ENCODE peak calls at places on chromosomes 16 and 17, in four cellular contexts. One of them, this sample, is unnamed.

GRCh38 chr16:74224828-74225227 is 71.8 kb upstream of the PSMD7 start:
- DNase-seq in RCC 7860: peak
- DNase-seq in GDM1: no peak
- DNase-seq in EL: peak
- DNase-seq in this sample: no peak

GRCh38 chr17:42305543-42306384 is 17.5 kb downstream of the STAT5A start:
- DNase-seq in RCC 7860: no peak
- DNase-seq in EL: no peak
- DNase-seq in GDM1: no peak
- DNase-seq in this sample: no peak

GRCh38 chr16:18966791-18967190 is 16.9 kb upstream of the TMC7 start:
- DNase-seq in GDM1: no peak
- DNase-seq in EL: no peak
- DNase-seq in RCC 7860: no peak
- DNase-seq in this sample: no peak

GRCh38 chr16:4140652-4141051 is 24.4 kb upstream of the ADCY9 start:
- DNase-seq in RCC 7860: no peak
- DNase-seq in GDM1: peak
- DNase-seq in EL: peak
- DNase-seq in this sample: peak

GRCh38 chr17:80980397-80981061 is 11.1 kb upstream of the CHMP6 start:
- DNase-seq in GDM1: no peak
- DNase-seq in RCC 7860: peak
- DNase-seq in EL: peak
- DNase-seq in this sample: no peak

GRCh38 chr16:19478505-19478904 is 43.4 kb downstream of the GDE1 start:
- DNase-seq in GDM1: no peak
- DNase-seq in EL: no peak
- DNase-seq in RCC 7860: no peak
- DNase-seq in this sample: no peak

GRCh38 chr16:55019419-55020131 is 88.9 kb downstream of the IRX5 start:
- DNase-seq in GDM1: no peak
- DNase-seq in EL: no peak
- DNase-seq in RCC 7860: no peak
- DNase-seq in this sample: no peak

GRCh38 chr16:20849587-20850390 is 43.5 kb downstream of the REXO5 start:
- DNase-seq in RCC 7860: peak
- DNase-seq in GDM1: peak
- DNase-seq in EL: peak
- DNase-seq in this sample: peak

GRCh38 chr16:48535831-48536599 is 74.0 kb downstream of the N4BP1 start:
- DNase-seq in EL: peak
- DNase-seq in GDM1: peak
- DNase-seq in RCC 7860: no peak
- DNase-seq in this sample: no peak

GRCh38 chr16:73433493-73434307 is 385.8 kb upstream of the ZFHX3 start:
- DNase-seq in GDM1: no peak
- DNase-seq in EL: no peak
- DNase-seq in RCC 7860: no peak
- DNase-seq in this sample: no peak

GRCh38 chr16:81004646-81005353 is 1.9 kb downstream of the CMC2 start:
- DNase-seq in GDM1: no peak
- DNase-seq in EL: peak
- DNase-seq in RCC 7860: peak
- DNase-seq in this sample: peak

GRCh38 chr16:29736112-29736511 is 9.7 kb downstream of the C16orf54 start:
- DNase-seq in EL: no peak
- DNase-seq in RCC 7860: no peak
- DNase-seq in GDM1: no peak
- DNase-seq in this sample: no peak

GRCh38 chr17:10003705-10004104 is 98.6 kb upstream of the RCVRN start:
- DNase-seq in RCC 7860: no peak
- DNase-seq in GDM1: no peak
- DNase-seq in EL: no peak
- DNase-seq in this sample: no peak

GRCh38 chr16:4055748-4056147 is 60.5 kb downstream of the ADCY9 start:
- DNase-seq in EL: no peak
- DNase-seq in GDM1: no peak
- DNase-seq in RCC 7860: no peak
- DNase-seq in this sample: no peak

GRCh38 chr17:12709063-12709462 is 43.4 kb downstream of the MYOCD start:
- DNase-seq in GDM1: no peak
- DNase-seq in EL: peak
- DNase-seq in RCC 7860: no peak
- DNase-seq in this sample: no peak

GRCh38 chr16:70786020-70786419 is 14.9 kb downstream of the VAC14 start:
- DNase-seq in EL: no peak
- DNase-seq in RCC 7860: no peak
- DNase-seq in GDM1: no peak
- DNase-seq in this sample: no peak

GRCh38 chr16:88669986-88670385 is 7.1 kb upstream of the MVD start:
- DNase-seq in EL: no peak
- DNase-seq in RCC 7860: no peak
- DNase-seq in GDM1: no peak
- DNase-seq in this sample: no peak

GRCh38 chr17:40321502-40322416 is 12.8 kb downstream of the RARA start:
- DNase-seq in RCC 7860: no peak
- DNase-seq in GDM1: no peak
- DNase-seq in EL: no peak
- DNase-seq in this sample: no peak

GRCh38 chr16:1917056-1917664 is 1.1 kb downstream of the HS3ST6 start:
- DNase-seq in RCC 7860: no peak
- DNase-seq in GDM1: no peak
- DNase-seq in EL: no peak
- DNase-seq in this sample: no peak

GRCh38 chr17:2814499-2815341 is 18.5 kb downstream of the RAP1GAP2 start:
- DNase-seq in RCC 7860: no peak
- DNase-seq in GDM1: peak
- DNase-seq in EL: no peak
- DNase-seq in this sample: peak

GRCh38 chr17:42673885-42674754 is 2.7 kb downstream of the PLEKHH3 start:
- DNase-seq in EL: peak
- DNase-seq in RCC 7860: no peak
- DNase-seq in GDM1: no peak
- DNase-seq in this sample: no peak

GRCh38 chr16:1333149-1333812 is at the start of gene BAIAP3:
- DNase-seq in GDM1: no peak
- DNase-seq in EL: no peak
- DNase-seq in RCC 7860: no peak
- DNase-seq in this sample: no peak

GRCh38 chr16:2964416-2965223 is 545 bp downstream of the KREMEN2 start:
- DNase-seq in RCC 7860: peak
- DNase-seq in EL: peak
- DNase-seq in GDM1: peak
- DNase-seq in this sample: peak

GRCh38 chr17:61458491-61459433 is 6.5 kb downstream of the TBX4 start:
- DNase-seq in EL: no peak
- DNase-seq in RCC 7860: no peak
- DNase-seq in GDM1: no peak
- DNase-seq in this sample: no peak